ENCODE peak calls at places on chromosome X, in four cellular contexts. P is substantia nigra, X is A549, G is stomach. R is an unnamed sample.

GRCh38 chrX:118226060-118226428 is 109.4 kb upstream of the KLHL13 start:
- DNase-seq in X (peak), G (no peak), P (no peak), R (peak)

GRCh38 chrX:134023851-134024281 is 38.5 kb upstream of the GPC3 start:
- DNase-seq in G (no peak), P (no peak), X (no peak), R (no peak)

GRCh38 chrX:135112096-135112729 is 8.1 kb downstream of the ETDB start:
- DNase-seq in G (no peak), X (peak), P (no peak), R (peak)

GRCh38 chrX:112148397-112148796 is 65.8 kb upstream of the TRPC5 start:
- DNase-seq in P (no peak), X (no peak), G (no peak), R (no peak)

GRCh38 chrX:47776301-47776700 is 60.4 kb upstream of the ZNF81 start:
- DNase-seq in P (no peak), G (no peak), X (no peak), R (no peak)

GRCh38 chrX:47650164-47651042 is at the start of gene ELK1:
- DNase-seq in P (peak), G (peak), X (peak), R (peak)

GRCh38 chrX:114615765-114616164 is 31.9 kb downstream of the HTR2C start:
- DNase-seq in G (no peak), X (no peak), P (no peak), R (no peak)

GRCh38 chrX:45621356-45622041 is 420.8 kb upstream of the DIPK2B start:
- DNase-seq in P (no peak), G (no peak), X (no peak), R (no peak)

GRCh38 chrX:46279925-46280313 is 265.3 kb downstream of the ZNF674 start:
- DNase-seq in X (no peak), G (no peak), P (no peak), R (no peak)

GRCh38 chrX:27598312-27598711 is 8.2 kb downstream of the DCAF8L2 start:
- DNase-seq in P (no peak), X (no peak), G (peak), R (peak)

GRCh38 chrX:49308604-49309269 is 5.3 kb downstream of the GAGE10 start:
- DNase-seq in G (no peak), X (no peak), P (no peak), R (peak)

GRCh38 chrX:143635915-143636314 is at the start of gene SLITRK4:
- DNase-seq in P (peak), X (no peak), G (no peak), R (peak)

GRCh38 chrX:131187234-131187633 is 101.9 kb downstream of the IGSF1 start:
- DNase-seq in G (no peak), P (no peak), X (no peak), R (no peak)

GRCh38 chrX:47568656-47569295 is 7.8 kb downstream of the ARAF start:
- DNase-seq in P (no peak), G (no peak), X (peak), R (no peak)

GRCh38 chrX:132491191-132491590 is 2.4 kb upstream of the MBNL3 start:
- DNase-seq in G (no peak), X (no peak), P (no peak), R (peak)

GRCh38 chrX:66014560-66014959 is 25.3 kb downstream of the VSIG4 start:
- DNase-seq in G (no peak), X (no peak), P (no peak), R (no peak)

GRCh38 chrX:133254666-133255065 is 36.5 kb upstream of the TFDP3 start:
- DNase-seq in X (no peak), P (no peak), G (no peak), R (no peak)

GRCh38 chrX:74419861-74420193 is 1.5 kb upstream of the SLC16A2 start:
- DNase-seq in G (no peak), P (no peak), X (no peak), R (peak)

GRCh38 chrX:139831689-139832456 is 101.0 kb downstream of the ATP11C start:
- DNase-seq in G (no peak), P (no peak), X (no peak), R (peak)

GRCh38 chrX:10282490-10282889 is 125.7 kb downstream of the CLCN4 start:
- DNase-seq in G (no peak), X (no peak), P (no peak), R (no peak)

GRCh38 chrX:140948827-140949226 is 53.6 kb upstream of the SPANXB1 start:
- DNase-seq in G (no peak), P (no peak), X (no peak), R (no peak)

GRCh38 chrX:143994206-143994605 is 110.3 kb downstream of the UBE2NL start:
- DNase-seq in X (no peak), P (no peak), G (no peak), R (no peak)

GRCh38 chrX:53373307-53373706 is 49.1 kb downstream of the SMC1A start:
- DNase-seq in G (no peak), P (no peak), X (no peak), R (no peak)

GRCh38 chrX:121642415-121642814 is 595.0 kb downstream of the GLUD2 start:
- DNase-seq in P (no peak), G (no peak), X (no peak), R (no peak)

GRCh38 chrX:148784859-148785655 is 284.6 kb downstream of the AFF2 start:
- DNase-seq in X (no peak), G (no peak), P (no peak), R (no peak)

DNA sequence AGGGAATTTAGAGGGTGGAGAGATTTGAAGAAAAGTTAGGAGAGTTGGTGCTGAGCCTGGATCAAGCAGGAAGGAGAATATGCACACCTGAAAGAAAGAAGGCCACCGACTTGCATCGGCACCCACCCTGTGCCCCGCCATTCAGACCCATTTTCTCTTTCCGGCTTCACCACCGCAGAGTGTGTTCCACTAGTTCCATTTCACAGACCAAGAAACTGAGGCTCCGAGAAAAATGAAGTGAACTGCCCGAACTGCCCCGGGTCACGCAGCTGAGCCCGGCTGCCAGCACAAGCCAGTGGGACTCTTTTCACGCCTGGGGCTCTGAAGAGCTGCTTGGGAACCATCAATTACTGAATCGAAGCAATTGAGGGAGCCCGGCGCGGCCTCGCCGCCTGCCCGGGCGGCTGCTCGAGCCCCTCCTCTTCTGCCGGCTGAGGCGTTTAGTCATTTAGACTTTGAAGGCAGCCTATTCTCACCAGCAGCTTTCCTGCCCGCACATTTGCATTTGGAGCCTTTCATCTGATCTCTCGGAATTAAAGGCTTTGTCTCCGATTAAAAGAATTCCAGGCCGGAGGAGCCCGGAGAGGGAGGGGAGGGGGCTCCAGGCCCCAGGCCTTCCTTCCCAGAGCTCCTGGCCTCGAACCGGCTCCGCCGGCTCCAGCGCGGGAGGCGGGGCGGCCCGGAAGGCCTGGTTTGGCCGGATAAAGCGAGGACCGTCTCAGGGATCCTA is 140.2 kb upstream of the PJA1 start:
- DNase-seq in P (no peak), X (no peak), G (no peak), R (no peak)
- H3K27ac ChIP-seq in P (no peak), X (no peak), G (no peak), R (no peak)

GRCh38 chrX:136192135-136192534 is 44.8 kb downstream of the FHL1 start:
- DNase-seq in X (no peak), G (no peak), P (no peak), R (no peak)

GRCh38 chrX:136191171-136191570 is 43.8 kb downstream of the FHL1 start:
- DNase-seq in P (no peak), G (no peak), X (no peak), R (no peak)

GRCh38 chrX:136193771-136194170 is 46.4 kb downstream of the FHL1 start:
- DNase-seq in P (no peak), X (no peak), G (no peak), R (no peak)

GRCh38 chrX:136194546-136194945 is 47.2 kb downstream of the FHL1 start:
- DNase-seq in G (no peak), P (no peak), X (no peak), R (no peak)

GRCh38 chrX:136192839-136193414 is 45.6 kb downstream of the FHL1 start:
- DNase-seq in X (no peak), P (no peak), G (no peak), R (no peak)
- H3K27ac ChIP-seq in X (no peak), P (no peak), G (no peak), R (no peak)

GRCh38 chrX:28851871-28852270 is 264.6 kb downstream of the IL1RAPL1 start:
- DNase-seq in X (no peak), G (no peak), P (no peak), R (no peak)
- H3K27ac ChIP-seq in X (no peak), G (no peak), P (peak), R (no peak)

DNA sequence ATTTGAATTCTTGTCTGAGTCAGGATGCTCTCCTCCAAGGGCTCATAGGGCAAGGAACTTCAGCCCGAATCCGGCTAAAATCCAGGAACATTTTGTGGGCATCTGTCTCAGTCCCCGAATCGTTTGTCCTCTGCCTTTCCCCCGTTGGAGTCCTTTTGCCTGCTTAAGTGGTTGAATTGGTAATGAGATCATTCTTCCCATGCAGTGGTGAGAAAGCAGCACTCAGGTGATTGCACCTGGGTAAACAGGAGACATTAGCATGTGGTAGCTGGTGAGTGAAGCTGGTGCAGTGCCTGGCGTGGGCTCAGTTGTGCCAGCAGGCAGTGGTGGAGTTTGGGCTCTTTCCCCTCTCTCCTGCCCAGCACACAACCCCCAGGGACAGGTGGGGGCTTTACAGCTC is 61.9 kb upstream of the MTM1 start:
- DNase-seq in G (no peak), X (no peak), P (no peak), R (no peak)
- H3K27ac ChIP-seq in G (no peak), X (no peak), P (no peak), R (no peak)

R was measured in small intestine.